ENCODE peak calls at places on chromosomes 1 and 21, in four cellular contexts. O is K562, G is HepG2, T is GM12878. Y is an unnamed sample.

GRCh38 chr1:17405898-17406759 is 33.3 kb downstream of the RCC2 start:
- DNase-seq in T (no peak), O (peak), G (peak), Y (peak)

GRCh38 chr21:35057428-35057827 is 8.3 kb upstream of the RUNX1 start:
- DNase-seq in G (no peak), O (no peak), T (no peak), Y (no peak)

GRCh38 chr1:170134126-170134525 is 11.6 kb upstream of the NTMT2 start:
- DNase-seq in T (no peak), O (no peak), G (no peak), Y (no peak)

GRCh38 chr21:42406201-42406601 is 2.5 kb downstream of the UBASH3A start:
- DNase-seq in G (no peak), T (no peak), O (no peak), Y (no peak)

GRCh38 chr1:62530516-62531154 is 66.7 kb upstream of the ANGPTL3 start:
- DNase-seq in O (peak), T (no peak), G (peak), Y (peak)

GRCh38 chr1:7642418-7642704 is 128.7 kb upstream of the VAMP3 start:
- DNase-seq in G (no peak), O (no peak), T (no peak), Y (no peak)

GRCh38 chr1:152141971-152142584 is 16.9 kb downstream of the RPTN start:
- DNase-seq in G (peak), O (peak), T (no peak), Y (peak)

GRCh38 chr1:96364576-96364975 is 357.0 kb upstream of the PTBP2 start:
- DNase-seq in T (no peak), O (no peak), G (no peak), Y (no peak)

GRCh38 chr1:61477301-61477700 is 247.6 kb downstream of the TM2D1 start:
- DNase-seq in T (no peak), G (no peak), O (no peak), Y (peak)

GRCh38 chr1:229685149-229685548 is 59.1 kb downstream of the URB2 start:
- DNase-seq in T (no peak), O (no peak), G (no peak), Y (no peak)

GRCh38 chr1:27658951-27659496 is 13.0 kb downstream of the IFI6 start:
- DNase-seq in G (no peak), O (peak), T (peak), Y (no peak)

GRCh38 chr1:232587141-232588008 is 42.6 kb downstream of the SIPA1L2 start:
- DNase-seq in G (no peak), T (no peak), O (no peak), Y (no peak)

GRCh38 chr1:151326619-151327222 is 495 bp downstream of the PI4KB start:
- DNase-seq in T (no peak), G (no peak), O (peak), Y (no peak)

GRCh38 chr1:181104790-181105133 is 16.3 kb downstream of the IER5 start:
- DNase-seq in G (peak), T (no peak), O (no peak), Y (peak)

GRCh38 chr1:108010581-108010980 is 45.6 kb upstream of the VAV3 start:
- DNase-seq in O (no peak), G (no peak), T (no peak), Y (no peak)

GRCh38 chr1:228471762-228472398 is 15.3 kb upstream of the RNF187 start:
- DNase-seq in G (peak), O (peak), T (no peak), Y (no peak)

GRCh38 chr1:201619513-201619912 is 80.6 kb downstream of the NAV1 start:
- DNase-seq in T (no peak), G (no peak), O (no peak), Y (no peak)

GRCh38 chr1:84538599-84538998 is 32.2 kb upstream of the GNG5 start:
- DNase-seq in O (no peak), G (no peak), T (no peak), Y (no peak)

GRCh38 chr1:1120096-1120495 is 4.2 kb upstream of the C1orf159 start:
- DNase-seq in T (no peak), G (no peak), O (no peak), Y (peak)
- TF ChIP-seq TCF7 in T (no peak), G (no peak), O (no peak), Y (no peak)

GRCh38 chr1:183764981-183765380 is 39.9 kb upstream of the RGL1 start:
- DNase-seq in O (no peak), G (no peak), T (no peak), Y (no peak)
- TF ChIP-seq TCF7 in O (no peak), G (no peak), T (no peak), Y (no peak)

DNA sequence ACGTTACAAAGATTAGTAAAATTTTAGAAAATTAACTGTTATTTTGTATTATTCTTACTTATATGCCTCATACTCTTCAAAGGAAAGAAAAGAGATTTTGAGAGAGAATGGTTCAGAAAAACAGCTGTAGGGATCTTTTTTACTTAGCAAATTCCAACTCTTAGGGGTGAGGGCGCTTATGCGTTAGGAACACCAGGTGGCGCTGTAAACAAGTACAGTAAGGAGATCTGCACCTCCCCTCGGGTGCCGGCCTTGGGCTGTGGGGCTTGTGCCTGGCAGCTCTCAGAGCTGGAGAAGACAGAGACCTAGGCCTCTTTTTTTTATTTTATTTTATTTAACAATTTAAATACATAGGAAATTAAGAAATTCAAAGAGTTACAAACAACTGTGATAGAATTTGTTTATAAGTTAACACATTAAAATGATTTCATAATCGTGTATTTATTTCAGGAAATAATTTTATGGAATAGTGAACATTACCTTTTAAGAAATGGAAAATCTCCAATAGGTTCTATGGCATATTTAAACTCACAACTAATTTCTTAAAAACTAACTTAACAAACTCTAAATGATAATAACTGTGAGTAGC is 32.6 kb downstream of the UTP25 start:
- DNase-seq in O (peak), T (no peak), G (peak), Y (peak)
- TF ChIP-seq TCF7 in O (no peak), T (no peak), G (no peak), Y (no peak)

DNA sequence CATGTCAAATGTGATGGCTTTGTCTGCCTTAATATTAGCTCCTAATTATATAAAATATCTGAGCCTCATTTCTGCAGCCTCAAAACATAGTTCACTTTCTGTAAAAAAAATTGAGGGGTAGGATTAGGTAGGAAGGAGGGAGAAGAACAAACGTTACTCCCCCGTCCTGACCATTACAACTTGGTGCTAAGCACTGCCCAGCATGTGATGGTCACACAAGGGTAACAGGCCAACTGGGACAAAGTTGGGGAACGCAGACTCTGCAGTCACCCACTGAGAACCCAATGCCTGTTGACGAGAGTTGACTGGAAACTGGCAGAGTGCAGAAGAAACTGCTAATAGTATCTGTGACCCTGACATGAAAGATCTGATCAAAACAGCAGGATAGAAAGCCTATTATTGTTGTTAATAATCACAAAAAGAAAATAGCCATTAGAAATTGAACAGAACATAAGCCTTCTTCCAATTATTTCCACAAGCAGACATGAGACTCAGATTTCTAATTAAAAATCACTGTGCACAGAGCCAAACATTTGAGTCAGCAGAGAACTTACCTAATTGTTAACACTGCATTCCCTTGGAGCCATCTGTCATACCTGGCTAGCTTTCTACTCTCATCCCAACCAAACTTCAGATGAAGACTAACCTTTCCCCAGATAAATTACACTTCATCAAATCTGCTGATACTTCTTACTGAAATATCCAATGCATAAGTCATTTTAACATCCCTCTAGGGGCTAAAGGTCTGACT is 5.5 kb downstream of the SORT1 start:
- DNase-seq in O (peak), T (no peak), G (no peak), Y (no peak)
- TF ChIP-seq TCF7 in O (no peak), T (no peak), G (no peak), Y (no peak)

GRCh38 chr1:92410706-92411105 is 76.0 kb downstream of the GFI1 start:
- DNase-seq in O (peak), T (no peak), G (no peak), Y (no peak)

GRCh38 chr1:92409946-92410345 is 76.8 kb downstream of the GFI1 start:
- DNase-seq in T (no peak), G (no peak), O (no peak), Y (no peak)

GRCh38 chr1:92408825-92409224 is 77.9 kb downstream of the GFI1 start:
- DNase-seq in O (no peak), T (no peak), G (no peak), Y (no peak)

DNA sequence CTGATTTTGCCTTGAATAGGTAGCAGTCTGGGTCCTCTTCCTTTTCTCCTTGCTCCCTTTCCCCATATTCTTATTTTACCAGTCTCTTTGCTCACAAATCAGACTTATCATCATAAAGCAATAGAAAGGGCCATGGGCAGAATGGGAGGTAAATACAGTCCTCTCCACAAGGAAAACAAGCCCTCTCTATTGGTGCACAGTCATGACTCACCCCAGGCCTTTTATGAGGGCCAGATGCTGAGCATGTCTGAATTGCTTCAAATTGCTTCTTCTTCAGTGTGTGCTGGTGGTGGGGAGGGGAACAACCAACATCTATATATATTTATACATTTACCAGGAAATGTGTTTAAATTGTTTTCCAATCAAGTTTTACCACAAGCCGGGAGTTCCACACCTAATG is 75.2 kb downstream of the GFI1 start:
- DNase-seq in G (no peak), T (no peak), O (peak), Y (no peak)
- TF ChIP-seq TCF7 in G (no peak), T (no peak), O (no peak), Y (no peak)

DNA sequence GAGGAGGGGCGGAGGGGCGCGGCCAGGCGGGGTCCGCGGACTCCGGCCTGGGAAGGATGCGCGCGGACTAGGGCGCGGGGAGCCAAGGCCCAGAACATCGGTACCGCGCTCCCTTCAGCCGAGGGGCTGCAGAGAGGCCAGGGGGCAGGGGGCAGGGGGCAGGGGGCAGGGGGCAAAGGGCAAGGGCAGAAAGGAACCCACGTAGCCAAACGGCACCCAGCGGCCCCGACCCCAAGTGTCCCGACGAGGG is 516 bp downstream of the NPHP4 start:
- DNase-seq in T (no peak), O (no peak), G (no peak), Y (no peak)
- TF ChIP-seq TCF7 in T (no peak), O (no peak), G (no peak), Y (no peak)

DNA sequence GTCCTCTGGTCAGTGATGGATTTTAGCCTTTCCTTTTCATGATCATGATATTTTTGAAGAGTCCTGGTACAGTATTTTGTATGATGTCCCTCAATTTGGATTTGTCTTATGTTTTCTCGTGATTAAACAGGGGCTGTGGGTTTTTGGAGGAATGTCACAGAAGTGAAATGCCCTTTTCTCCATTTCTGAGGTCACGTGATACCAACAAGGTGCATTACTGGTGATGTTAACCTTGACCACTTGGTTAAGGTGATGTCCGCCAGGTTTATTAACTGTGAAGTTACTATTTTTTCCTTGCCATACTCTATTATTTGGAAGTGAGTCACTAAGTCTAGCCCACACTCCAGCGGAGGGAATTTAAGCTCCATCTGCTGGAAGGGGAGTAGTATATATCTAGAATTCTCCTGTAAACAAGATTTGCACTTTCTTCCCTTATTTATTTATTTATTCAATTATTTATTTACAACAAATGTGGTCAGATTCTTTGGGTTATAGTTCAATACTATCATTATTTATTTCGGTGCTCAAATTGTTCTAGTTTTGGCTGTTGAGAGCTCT is 123.4 kb downstream of the HIVEP3 start:
- DNase-seq in O (peak), T (no peak), G (no peak), Y (no peak)
- TF ChIP-seq TCF7 in O (no peak), T (no peak), G (no peak), Y (no peak)

DNA sequence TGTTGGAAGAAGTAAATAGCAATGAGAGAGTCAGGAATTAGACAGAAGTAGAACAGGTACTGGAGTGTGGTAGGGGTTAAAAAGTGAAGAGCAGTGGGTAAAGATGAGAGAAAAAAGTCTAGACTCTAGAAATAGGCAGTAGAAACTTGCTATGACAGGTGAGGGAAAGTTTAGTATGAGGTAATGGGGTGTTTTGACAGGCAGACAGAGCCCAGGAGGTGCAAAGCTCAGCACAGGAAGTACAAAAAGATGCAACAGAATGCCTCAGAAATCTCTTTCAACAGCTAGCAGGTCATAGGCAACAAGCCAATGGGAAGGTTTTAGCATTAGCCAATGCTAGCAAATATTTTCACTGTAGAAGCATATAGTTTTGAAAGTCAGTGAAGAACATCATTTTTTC is 319.1 kb upstream of the SGIP1 start:
- DNase-seq in T (no peak), G (no peak), O (no peak), Y (no peak)
- TF ChIP-seq TCF7 in T (no peak), G (no peak), O (no peak), Y (no peak)